ENCODE peak calls at places on chromosomes 1 and 21, in six cellular contexts. D is PC-3, X is neural progenitor cell, M is HCT116, C is hepatocyte, K is MM.1S. V is an unnamed sample.

GRCh38 chr1:54371936-54372385 is 34.2 kb downstream of the SSBP3 start:
- DNase-seq in X (no peak), C (no peak), K (no peak), M (no peak), D (no peak), V (no peak)

GRCh38 chr1:247110627-247111258 is 6.6 kb upstream of the ZNF669 start:
- DNase-seq in K (no peak), D (peak), M (no peak), C (peak), X (peak), V (peak)

GRCh38 chr1:217078010-217078704 is 354.9 kb upstream of the ESRRG start:
- DNase-seq in M (no peak), D (peak), X (peak), K (no peak), C (peak), V (no peak)

GRCh38 chr1:25945756-25946155 is 39.5 kb upstream of the STMN1 start:
- DNase-seq in M (no peak), C (no peak), X (peak), D (no peak), K (no peak), V (no peak)

GRCh38 chr1:87615917-87616316 is 287.2 kb downstream of the LMO4 start:
- DNase-seq in C (no peak), M (no peak), D (no peak), K (no peak), X (no peak), V (no peak)

GRCh38 chr21:26843912-26844257 is 1.3 kb downstream of the ADAMTS1 start:
- DNase-seq in M (no peak), D (peak), X (peak), C (peak), K (peak), V (peak)

GRCh38 chr1:29394521-29394921 is 158.2 kb downstream of the PTPRU start:
- DNase-seq in M (no peak), X (no peak), D (no peak), C (no peak), K (no peak), V (no peak)

GRCh38 chr1:69290266-69290665 is 277.5 kb upstream of the LRRC7 start:
- DNase-seq in D (no peak), K (no peak), X (no peak), M (no peak), C (no peak), V (peak)

GRCh38 chr1:201774224-201774982 is 54.6 kb upstream of the IPO9 start:
- DNase-seq in K (no peak), C (no peak), M (no peak), X (no peak), D (no peak), V (peak)

GRCh38 chr1:63662056-63662836 is 69.0 kb downstream of the PGM1 start:
- DNase-seq in K (no peak), D (peak), C (no peak), M (peak), X (no peak), V (peak)

GRCh38 chr1:168609133-168609715 is 32.8 kb downstream of the XCL1 start:
- DNase-seq in D (peak), K (no peak), M (no peak), X (peak), C (peak), V (peak)

GRCh38 chr21:41359289-41359688 is 2.5 kb upstream of the MX2 start:
- DNase-seq in X (peak), M (no peak), D (no peak), K (no peak), C (no peak), V (no peak)

GRCh38 chr1:160789051-160789701 is 6.8 kb upstream of the LY9 start:
- DNase-seq in D (no peak), X (no peak), C (no peak), K (no peak), M (no peak), V (no peak)

GRCh38 chr1:177174921-177175634 is 4.3 kb downstream of the BRINP2 start:
- DNase-seq in D (no peak), X (no peak), C (no peak), M (no peak), K (no peak), V (no peak)

GRCh38 chr1:110070282-110070967 is at the start of gene ALX3:
- DNase-seq in K (no peak), M (no peak), D (no peak), X (peak), C (no peak), V (no peak)
- TF ChIP-seq EZH2 in K (no peak), M (no peak), D (no peak), X (peak), C (no peak), V (no peak)

DNA sequence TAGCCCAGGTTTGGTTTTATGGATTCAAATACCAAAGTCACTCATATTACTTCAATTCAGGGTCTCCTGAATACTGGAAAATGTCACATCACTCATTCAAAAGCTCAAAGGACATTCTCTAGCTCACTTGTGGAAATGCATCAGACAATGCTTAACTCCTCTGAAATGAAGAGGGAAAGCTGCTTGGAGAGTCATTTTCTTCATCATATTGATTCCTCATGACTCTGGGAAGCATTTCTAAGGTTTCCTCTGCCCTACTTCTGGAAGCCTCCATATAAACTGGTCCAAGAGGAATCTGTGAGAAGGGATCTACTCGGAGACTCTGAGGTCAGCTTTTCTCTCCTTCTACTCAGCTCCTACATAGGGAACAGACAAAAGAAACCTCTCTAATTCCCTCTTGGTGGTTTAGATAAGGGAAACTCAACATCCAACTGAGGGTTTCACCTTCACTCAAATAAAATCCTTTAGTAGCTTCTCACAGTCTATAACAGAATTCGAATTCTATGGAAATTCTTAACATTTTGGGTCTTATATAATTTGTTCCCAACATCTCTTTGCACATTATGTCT is 36.4 kb upstream of the RBBP5 start:
- DNase-seq in M (no peak), K (no peak), D (no peak), X (no peak), C (no peak), V (no peak)
- TF ChIP-seq EZH2phosphoT487 in M (no peak), K (no peak), D (no peak), X (no peak), C (no peak), V (no peak)

GRCh38 chr1:200641175-200641489 is 20.6 kb upstream of the KIF14 start:
- DNase-seq in D (peak), M (no peak), C (no peak), X (no peak), K (no peak), V (peak)
- H3K27ac ChIP-seq in D (peak), M (peak), C (no peak), X (no peak), K (no peak), V (peak)

DNA sequence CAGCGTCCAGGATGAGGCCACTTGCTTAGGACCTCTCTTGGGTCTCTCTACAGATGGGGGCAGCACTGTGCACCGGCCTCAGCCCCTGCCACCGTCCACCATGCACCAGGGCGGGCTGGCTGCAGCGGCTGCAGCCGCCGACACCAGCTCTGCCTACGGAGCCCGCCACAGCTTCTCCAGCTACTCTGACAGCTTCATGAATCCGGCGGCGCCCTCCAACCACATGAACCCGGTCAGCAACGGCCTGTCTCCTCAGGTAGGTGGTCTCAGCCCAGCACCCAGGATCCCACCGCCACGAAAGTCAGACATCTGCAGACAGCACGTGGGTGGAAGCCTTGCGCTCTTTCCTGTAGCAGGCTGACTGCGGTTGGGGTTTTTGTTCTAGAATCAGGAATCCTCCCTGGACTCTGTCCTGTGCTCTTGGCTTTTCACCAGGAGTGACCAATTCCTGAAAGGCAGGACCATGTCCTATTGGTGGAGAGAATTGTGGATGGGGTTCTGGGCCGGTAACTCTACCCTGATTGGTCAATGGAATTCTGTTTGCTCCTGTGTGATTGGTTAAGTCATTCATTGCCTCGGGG is 72.5 kb downstream of the PAX7 start:
- DNase-seq in X (peak), C (no peak), M (peak), D (no peak), K (no peak), V (no peak)
- TF ChIP-seq EZH2 in X (peak), C (no peak), M (no peak), D (no peak), K (no peak), V (no peak)

DNA sequence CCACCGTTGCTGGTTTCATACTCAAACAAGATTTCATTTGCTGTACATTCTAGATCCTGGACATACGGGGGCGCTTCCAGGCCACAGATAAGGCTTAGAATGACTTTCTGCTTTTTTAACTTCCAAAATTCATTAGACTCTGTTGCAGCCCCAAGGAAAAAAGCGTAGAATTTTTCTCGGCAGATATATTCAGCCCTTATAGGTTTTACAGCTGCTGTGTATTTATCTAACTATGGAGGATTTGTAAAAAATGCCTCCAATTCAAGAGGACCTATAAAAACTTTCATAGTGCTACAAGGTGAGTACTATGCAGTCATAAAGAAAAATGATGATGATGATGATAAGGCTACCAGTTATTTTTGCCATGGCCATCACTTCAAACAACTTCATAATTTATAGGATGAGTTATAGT is 51.6 kb downstream of the SLC30A10 start:
- DNase-seq in X (peak), M (peak), K (no peak), D (peak), C (no peak), V (no peak)
- TF ChIP-seq EZH2phosphoT487 in X (no peak), M (no peak), K (no peak), D (no peak), C (no peak), V (no peak)

V was measured in GM23248.